ENCODE peak calls at places on chromosomes 13 and 19, in eight cellular contexts. Z is activated T-cell treated with anti-CD3 and anti-CD28 coated beads for 24 hours; J is effector memory CD8-positive, alpha-beta T cell; K is iris pigment epithelial cell; S is body of pancreas; A is fibroblast of pulmonary artery; F is thoracic aorta; V is T-helper 2 cell. Q is an unnamed sample.

GRCh38 chr19:21604351-21604926 is 99.0 kb downstream of the ZNF429 start:
- DNase-seq in Z (no peak), J (no peak), K (peak), S (no peak), A (no peak), F (no peak), V (no peak), Q (no peak)

GRCh38 chr19:8444677-8445487 is at the start of gene HNRNPM:
- DNase-seq in Z (peak), J (peak), K (peak), S (peak), A (peak), F (peak), V (peak), Q (peak)

GRCh38 chr19:3207466-3208242 is 16.8 kb upstream of the CELF5 start:
- DNase-seq in Z (no peak), J (no peak), K (no peak), S (no peak), A (no peak), F (no peak), V (no peak), Q (no peak)

GRCh38 chr13:110626510-110626909 is 11.2 kb downstream of the NAXD start:
- DNase-seq in Z (no peak), J (no peak), K (no peak), S (no peak), A (no peak), F (no peak), V (no peak), Q (no peak)

GRCh38 chr19:27974082-27974513 is 1238.9 kb downstream of the UQCRFS1 start:
- DNase-seq in Z (no peak), J (no peak), K (peak), S (peak), A (peak), F (no peak), V (no peak), Q (no peak)

GRCh38 chr13:108226184-108226583 is 8.0 kb downstream of the ABHD13 start:
- DNase-seq in Z (no peak), J (no peak), K (no peak), S (no peak), A (no peak), F (no peak), V (no peak), Q (no peak)

GRCh38 chr19:940591-941291 is 14.9 kb downstream of the ARID3A start:
- DNase-seq in Z (peak), J (peak), K (no peak), S (peak), A (no peak), F (peak), V (peak), Q (peak)

GRCh38 chr13:99370476-99371272 is 63.5 kb upstream of the GPR183 start:
- DNase-seq in Z (no peak), J (no peak), K (no peak), S (no peak), A (no peak), F (no peak), V (no peak), Q (peak)

GRCh38 chr13:52615817-52616216 is 26.4 kb upstream of the HNRNPA1L2 start:
- DNase-seq in Z (no peak), J (no peak), K (no peak), S (no peak), A (no peak), F (no peak), V (no peak), Q (no peak)

GRCh38 chr19:39237200-39238184 is 7.3 kb downstream of the IFNL3 start:
- DNase-seq in Z (peak), J (peak), K (no peak), S (peak), A (no peak), F (no peak), V (peak), Q (no peak)

GRCh38 chr19:38190793-38191192 is 33.2 kb downstream of the DPF1 start:
- DNase-seq in Z (no peak), J (no peak), K (no peak), S (no peak), A (no peak), F (no peak), V (no peak), Q (no peak)

GRCh38 chr13:109684836-109685602 is 101.4 kb downstream of the IRS2 start:
- DNase-seq in Z (no peak), J (no peak), K (no peak), S (peak), A (peak), F (no peak), V (no peak), Q (no peak)

GRCh38 chr13:25291691-25292090 is 4.4 kb upstream of the MTMR6 start:
- DNase-seq in Z (no peak), J (no peak), K (no peak), S (no peak), A (no peak), F (no peak), V (no peak), Q (no peak)

GRCh38 chr19:3358919-3359849 is 7.2 kb upstream of the NFIC start:
- DNase-seq in Z (peak), J (peak), K (peak), S (peak), A (peak), F (no peak), V (peak), Q (no peak)

GRCh38 chr19:49911381-49912145 is 14.9 kb upstream of the IL4I1 start:
- DNase-seq in Z (peak), J (no peak), K (peak), S (no peak), A (peak), F (no peak), V (no peak), Q (no peak)

GRCh38 chr19:33094504-33095067 is 13.6 kb downstream of the GPATCH1 start:
- DNase-seq in Z (no peak), J (no peak), K (no peak), S (no peak), A (no peak), F (no peak), V (no peak), Q (no peak)

GRCh38 chr13:73045036-73045435 is 13.8 kb upstream of the KLF5 start:
- DNase-seq in Z (no peak), J (no peak), K (no peak), S (no peak), A (no peak), F (no peak), V (no peak), Q (no peak)

GRCh38 chr19:4013886-4014540 is 6.5 kb downstream of the PIAS4 start:
- DNase-seq in Z (no peak), J (no peak), K (no peak), S (no peak), A (no peak), F (no peak), V (no peak), Q (no peak)

GRCh38 chr13:43284162-43284561 is 260.8 kb downstream of the DNAJC15 start:
- DNase-seq in Z (no peak), J (no peak), K (peak), S (no peak), A (peak), F (no peak), V (no peak), Q (no peak)

GRCh38 chr19:33683881-33684549 is 62.3 kb downstream of the CHST8 start:
- DNase-seq in Z (no peak), J (no peak), K (peak), S (peak), A (peak), F (no peak), V (no peak), Q (no peak)

GRCh38 chr13:34951528-34951927 is 9.5 kb downstream of the NBEA start:
- DNase-seq in Z (no peak), J (no peak), K (no peak), S (no peak), A (no peak), F (no peak), V (no peak), Q (no peak)

GRCh38 chr13:46624821-46625220 is 71.9 kb downstream of the LRCH1 start:
- DNase-seq in Z (no peak), J (no peak), K (no peak), S (no peak), A (no peak), F (no peak), V (no peak), Q (no peak)

GRCh38 chr19:2215281-2215751 is 20.8 kb downstream of the PLEKHJ1 start:
- DNase-seq in Z (no peak), J (no peak), K (no peak), S (no peak), A (no peak), F (no peak), V (no peak), Q (no peak)